ENCODE peak calls at places on chromosomes 3 and 15, in four cellular contexts. One of them, this sample, is unnamed.
A peak's percentile ranks its signal among the peaks of the same experiment; 100 is the strongest.

GRCh38 chr3:47012342-47013230 is 33.1 kb downstream of the NBEAL2 start:
- DNase-seq in T-cell: no peak
- DNase-seq in hepatocyte: no peak
- DNase-seq in cardiac fibroblast: no peak
- DNase-seq in this sample: no peak

GRCh38 chr3:14512944-14513332 is 27.2 kb downstream of the GRIP2 start:
- DNase-seq in T-cell: no peak
- DNase-seq in cardiac fibroblast: no peak
- DNase-seq in hepatocyte: no peak
- DNase-seq in this sample: no peak

GRCh38 chr3:23856286-23856685 is 50.5 kb downstream of the UBE2E1 start:
- DNase-seq in hepatocyte: no peak
- DNase-seq in cardiac fibroblast: no peak
- DNase-seq in T-cell: no peak
- DNase-seq in this sample: no peak

GRCh38 chr3:171446801-171447578 is 13.2 kb downstream of the TNIK start:
- DNase-seq in cardiac fibroblast: no peak
- DNase-seq in hepatocyte: peak; percentile 17
- DNase-seq in T-cell: no peak
- DNase-seq in this sample: no peak

GRCh38 chr3:124834723-124835718 is 52.1 kb downstream of the ITGB5 start:
- DNase-seq in T-cell: peak; percentile 49
- DNase-seq in cardiac fibroblast: peak; percentile 83
- DNase-seq in hepatocyte: peak; percentile 92
- DNase-seq in this sample: peak; percentile 48

GRCh38 chr3:101842245-101842934 is 6.9 kb upstream of the NFKBIZ start:
- DNase-seq in T-cell: no peak
- DNase-seq in cardiac fibroblast: no peak
- DNase-seq in hepatocyte: no peak
- DNase-seq in this sample: no peak

GRCh38 chr3:63295806-63296205 is 17.7 kb downstream of the SYNPR start:
- DNase-seq in T-cell: no peak
- DNase-seq in cardiac fibroblast: no peak
- DNase-seq in hepatocyte: no peak
- DNase-seq in this sample: no peak

GRCh38 chr3:113193719-113194118 is 17.6 kb upstream of the BOC start:
- DNase-seq in hepatocyte: peak; percentile 15
- DNase-seq in T-cell: no peak
- DNase-seq in cardiac fibroblast: no peak
- DNase-seq in this sample: no peak

GRCh38 chr15:62783303-62783957 is 259.1 kb upstream of the TPM1 start:
- DNase-seq in T-cell: no peak
- DNase-seq in hepatocyte: no peak
- DNase-seq in cardiac fibroblast: peak; percentile 66
- DNase-seq in this sample: no peak

GRCh38 chr3:2853627-2854026 is 256.5 kb downstream of the IL5RA start:
- DNase-seq in hepatocyte: no peak
- DNase-seq in T-cell: no peak
- DNase-seq in cardiac fibroblast: no peak
- DNase-seq in this sample: no peak

GRCh38 chr3:43298292-43298691 is 12.0 kb downstream of the SNRK start:
- DNase-seq in T-cell: no peak
- DNase-seq in hepatocyte: no peak
- DNase-seq in cardiac fibroblast: no peak
- DNase-seq in this sample: no peak

GRCh38 chr3:13139471-13140065 is 66.3 kb upstream of the IQSEC1 start:
- DNase-seq in hepatocyte: no peak
- DNase-seq in cardiac fibroblast: no peak
- DNase-seq in T-cell: no peak
- DNase-seq in this sample: no peak

GRCh38 chr15:100766225-100767001 is 113.2 kb upstream of the ALDH1A3 start:
- DNase-seq in cardiac fibroblast: no peak
- DNase-seq in T-cell: no peak
- DNase-seq in hepatocyte: no peak
- DNase-seq in this sample: peak; percentile 4

GRCh38 chr15:33007295-33007855 is 187.1 kb downstream of the FMN1 start:
- DNase-seq in T-cell: no peak
- DNase-seq in hepatocyte: peak; percentile 16
- DNase-seq in cardiac fibroblast: peak; percentile 59
- DNase-seq in this sample: peak; percentile 4

GRCh38 chr3:129592362-129593150 is 13.9 kb downstream of the PLXND1 start:
- DNase-seq in cardiac fibroblast: peak; percentile 72
- DNase-seq in hepatocyte: peak; percentile 61
- DNase-seq in T-cell: no peak
- DNase-seq in this sample: no peak

GRCh38 chr3:11757441-11757875 is 89.2 kb downstream of the TAMM41 start:
- DNase-seq in T-cell: no peak
- DNase-seq in hepatocyte: peak; percentile 21
- DNase-seq in cardiac fibroblast: peak; percentile 41
- DNase-seq in this sample: no peak

GRCh38 chr3:128483657-128484403 is 9.2 kb downstream of the GATA2 start:
- DNase-seq in T-cell: no peak
- DNase-seq in hepatocyte: no peak
- DNase-seq in cardiac fibroblast: no peak
- DNase-seq in this sample: no peak

GRCh38 chr15:39232512-39232911 is 348.4 kb upstream of the THBS1 start:
- DNase-seq in cardiac fibroblast: peak; percentile 47
- DNase-seq in hepatocyte: no peak
- DNase-seq in T-cell: no peak
- DNase-seq in this sample: no peak

GRCh38 chr15:86645861-86646393 is 566.3 kb downstream of the AGBL1 start:
- DNase-seq in T-cell: no peak
- DNase-seq in hepatocyte: no peak
- DNase-seq in cardiac fibroblast: no peak
- DNase-seq in this sample: no peak

GRCh38 chr3:177601120-177601519 is 403.8 kb upstream of the TBL1XR1 start:
- DNase-seq in cardiac fibroblast: no peak
- DNase-seq in T-cell: no peak
- DNase-seq in hepatocyte: no peak
- DNase-seq in this sample: no peak

GRCh38 chr3:190722181-190722905 is 140.2 kb downstream of the GMNC start:
- DNase-seq in hepatocyte: no peak
- DNase-seq in cardiac fibroblast: no peak
- DNase-seq in T-cell: no peak
- DNase-seq in this sample: no peak

GRCh38 chr3:127531821-127532220 is 58.7 kb downstream of the TPRA1 start:
- DNase-seq in T-cell: no peak
- DNase-seq in cardiac fibroblast: no peak
- DNase-seq in hepatocyte: no peak
- DNase-seq in this sample: no peak

GRCh38 chr3:113968986-113969385 is 21.2 kb downstream of the ZDHHC23 start:
- DNase-seq in hepatocyte: no peak
- DNase-seq in cardiac fibroblast: peak; percentile 72
- DNase-seq in T-cell: no peak
- DNase-seq in this sample: no peak

GRCh38 chr3:149299938-149300791 is 33.3 kb downstream of the TM4SF18 start:
- DNase-seq in T-cell: no peak
- DNase-seq in hepatocyte: peak; percentile 85
- DNase-seq in cardiac fibroblast: peak; percentile 93
- DNase-seq in this sample: peak; percentile 23

GRCh38 chr3:111392911-111393351 is 149.1 kb upstream of the CD96 start:
- DNase-seq in T-cell: peak; percentile 22
- DNase-seq in hepatocyte: no peak
- DNase-seq in cardiac fibroblast: no peak
- DNase-seq in this sample: no peak

GRCh38 chr3:184229424-184230080 is at the start of gene VWA5B2:
- DNase-seq in T-cell: peak; percentile 63
- DNase-seq in hepatocyte: peak; percentile 89
- DNase-seq in cardiac fibroblast: peak; percentile 42
- DNase-seq in this sample: peak; percentile 91

This sample was measured in HuH-7.